ENCODE peak calls at places on chromosomes 3 and 15, in nine cellular contexts. E, N, O, Y, F, L, J, Z and G are unnamed samples.

GRCh38 chr15:92383528-92384326 is 10.0 kb upstream of the ST8SIA2 start:
- DNase-seq in N (no peak), J (no peak), F (peak; percentile 40), O (no peak), Z (no peak), E (no peak), L (no peak), Y (no peak), G (peak; percentile 44)

GRCh38 chr3:27216955-27217552 is 152.1 kb downstream of the NEK10 start:
- DNase-seq in O (no peak), L (no peak), J (peak; percentile 77), Y (no peak), Z (peak; percentile 85), N (no peak), E (peak; percentile 22), F (no peak), G (no peak)

GRCh38 chr3:107488942-107489341 is 33.8 kb upstream of the BBX start:
- DNase-seq in L (no peak), N (no peak), Z (no peak), O (no peak), E (no peak), J (no peak), Y (no peak), F (no peak), G (no peak)

GRCh38 chr3:186170516-186170915 is 61.6 kb upstream of the ETV5 start:
- DNase-seq in O (no peak), J (no peak), E (no peak), Z (no peak), Y (no peak), F (no peak), L (no peak), N (no peak), G (no peak)

GRCh38 chr15:57861805-57862586 is 155.5 kb downstream of the POLR2M start:
- DNase-seq in Y (no peak), J (peak; percentile 92), O (no peak), E (peak; percentile 45), Z (peak; percentile 84), F (peak; percentile 31), N (peak; percentile 67), L (no peak), G (no peak)

GRCh38 chr15:74179101-74179841 is 5.8 kb downstream of the ISLR start:
- DNase-seq in N (peak; percentile 88), Y (no peak), O (peak; percentile 90), E (peak; percentile 68), J (peak; percentile 97), Z (peak; percentile 99), L (peak; percentile 89), F (no peak), G (peak; percentile 84)

GRCh38 chr3:150105886-150106612 is 135.4 kb upstream of the PFN2 start:
- DNase-seq in E (no peak), F (no peak), Y (no peak), N (peak; percentile 50), Z (no peak), L (no peak), J (peak; percentile 17), O (no peak), G (no peak)

GRCh38 chr3:179156775-179157174 is 8.6 kb downstream of the PIK3CA start:
- DNase-seq in N (no peak), Y (no peak), J (no peak), L (no peak), Z (no peak), O (no peak), F (no peak), E (no peak), G (no peak)

GRCh38 chr3:87771338-87772059 is 287.3 kb downstream of the CGGBP1 start:
- DNase-seq in O (no peak), Y (peak; percentile 9), F (peak; percentile 61), J (peak; percentile 7), Z (peak; percentile 60), L (no peak), N (peak; percentile 9), E (no peak), G (peak; percentile 36)

GRCh38 chr3:13871791-13872190 is 8.1 kb downstream of the WNT7A start:
- DNase-seq in J (no peak), L (no peak), N (no peak), F (no peak), Z (no peak), Y (no peak), O (no peak), E (no peak), G (no peak)

GRCh38 chr15:26102988-26103387 is 239.9 kb upstream of the ATP10A start:
- DNase-seq in E (peak; percentile 20), Y (no peak), Z (no peak), J (no peak), L (no peak), F (no peak), O (no peak), N (peak; percentile 78), G (no peak)

GRCh38 chr3:122183521-122183892 is at the start of gene CASR:
- DNase-seq in O (no peak), L (no peak), Y (no peak), E (peak; percentile 12), Z (no peak), J (peak; percentile 8), N (peak; percentile 17), F (no peak), G (peak; percentile 28)

GRCh38 chr3:114144909-114145688 is 33.8 kb downstream of the DRD3 start:
- DNase-seq in J (peak; percentile 95), Y (no peak), N (peak; percentile 93), E (peak; percentile 63), Z (peak; percentile 97), L (no peak), O (peak; percentile 41), F (no peak), G (no peak)